ENCODE peak calls at places on chromosomes 6 and 20, in five cellular contexts. X is HepG2, V is GM12891, U is SK-N-SH, W is GM12878. C is an unnamed sample.

GRCh38 chr6:125245523-125246264 is 56.1 kb downstream of the HDDC2 start:
- DNase-seq in X (no peak), V (no peak), U (no peak), W (no peak), C (no peak)

GRCh38 chr6:169159331-169159730 is 94.3 kb downstream of the THBS2 start:
- DNase-seq in X (no peak), V (no peak), U (no peak), W (no peak), C (no peak)

GRCh38 chr6:3885262-3886036 is 36.3 kb downstream of the FAM50B start:
- DNase-seq in X (peak; percentile 69), V (no peak), U (no peak), W (no peak), C (no peak)

GRCh38 chr20:60024801-60025200 is 66.6 kb downstream of the CDH26 start:
- DNase-seq in X (no peak), V (no peak), U (no peak), W (no peak), C (no peak)

GRCh38 chr20:60242836-60243520 is 284.8 kb downstream of the CDH26 start:
- DNase-seq in X (no peak), V (no peak), U (no peak), W (no peak), C (no peak)

GRCh38 chr20:63856111-63856511 is 5.2 kb upstream of the ABHD16B start:
- DNase-seq in X (no peak), V (no peak), U (no peak), W (no peak), C (no peak)

GRCh38 chr6:4781967-4782537 is 5.8 kb downstream of the CDYL start:
- DNase-seq in X (no peak), V (no peak), U (no peak), W (no peak), C (no peak)

GRCh38 chr20:23363257-23363649 is 1.3 kb downstream of the GZF1 start:
- DNase-seq in X (no peak), V (no peak), U (no peak), W (no peak), C (no peak)

GRCh38 chr6:54810182-54810581 is 36.4 kb upstream of the FAM83B start:
- DNase-seq in X (no peak), V (no peak), U (no peak), W (no peak), C (no peak)

GRCh38 chr6:51934098-51934497 is 153.3 kb downstream of the PKHD1 start:
- DNase-seq in X (peak; percentile 24), V (no peak), U (peak; percentile 14), W (no peak), C (no peak)

GRCh38 chr20:41347523-41348429 is 7.2 kb downstream of the LPIN3 start:
- DNase-seq in X (no peak), V (no peak), U (no peak), W (no peak), C (peak; percentile 16)

GRCh38 chr6:3915076-3915791 is 66.1 kb downstream of the FAM50B start:
- DNase-seq in X (no peak), V (no peak), U (no peak), W (peak; percentile 24), C (no peak)

GRCh38 chr6:45757443-45758121 is 258.1 kb downstream of the CLIC5 start:
- DNase-seq in X (no peak), V (no peak), U (no peak), W (no peak), C (no peak)

GRCh38 chr6:87029711-87030314 is 65.1 kb downstream of the CGA start:
- DNase-seq in X (peak; percentile 16), V (no peak), U (peak; percentile 51), W (no peak), C (no peak)

GRCh38 chr20:51420111-51420510 is 122.4 kb downstream of the NFATC2 start:
- DNase-seq in X (no peak), V (no peak), U (no peak), W (no peak), C (no peak)

GRCh38 chr6:113825776-113826175 is 31.4 kb upstream of the MARCKS start:
- DNase-seq in X (no peak), V (no peak), U (peak; percentile 11), W (no peak), C (no peak)

GRCh38 chr6:151881231-151881630 is 73.7 kb downstream of the ESR1 start:
- DNase-seq in X (no peak), V (no peak), U (no peak), W (no peak), C (no peak)
- TF ChIP-seq TAF1 in X (no peak), V (no peak), U (no peak), W (no peak), C (no peak)

GRCh38 chr20:7882076-7882475 is 58.2 kb downstream of the HAO1 start:
- DNase-seq in X (no peak), V (no peak), U (no peak), W (no peak), C (no peak)

GRCh38 chr20:7889736-7890135 is 50.5 kb downstream of the HAO1 start:
- DNase-seq in X (no peak), V (no peak), U (no peak), W (no peak), C (no peak)

GRCh38 chr20:7883309-7883708 is 56.9 kb downstream of the HAO1 start:
- DNase-seq in X (no peak), V (no peak), U (no peak), W (no peak), C (no peak)

GRCh38 chr20:7879883-7880282 is 60.4 kb downstream of the HAO1 start:
- DNase-seq in X (peak; percentile 31), V (no peak), U (no peak), W (no peak), C (no peak)

GRCh38 chr20:7883741-7884140 is 56.5 kb downstream of the HAO1 start:
- DNase-seq in X (no peak), V (no peak), U (no peak), W (no peak), C (no peak)
- TF ChIP-seq TAF1 in X (no peak), V (no peak), U (no peak), W (no peak), C (no peak)

DNA sequence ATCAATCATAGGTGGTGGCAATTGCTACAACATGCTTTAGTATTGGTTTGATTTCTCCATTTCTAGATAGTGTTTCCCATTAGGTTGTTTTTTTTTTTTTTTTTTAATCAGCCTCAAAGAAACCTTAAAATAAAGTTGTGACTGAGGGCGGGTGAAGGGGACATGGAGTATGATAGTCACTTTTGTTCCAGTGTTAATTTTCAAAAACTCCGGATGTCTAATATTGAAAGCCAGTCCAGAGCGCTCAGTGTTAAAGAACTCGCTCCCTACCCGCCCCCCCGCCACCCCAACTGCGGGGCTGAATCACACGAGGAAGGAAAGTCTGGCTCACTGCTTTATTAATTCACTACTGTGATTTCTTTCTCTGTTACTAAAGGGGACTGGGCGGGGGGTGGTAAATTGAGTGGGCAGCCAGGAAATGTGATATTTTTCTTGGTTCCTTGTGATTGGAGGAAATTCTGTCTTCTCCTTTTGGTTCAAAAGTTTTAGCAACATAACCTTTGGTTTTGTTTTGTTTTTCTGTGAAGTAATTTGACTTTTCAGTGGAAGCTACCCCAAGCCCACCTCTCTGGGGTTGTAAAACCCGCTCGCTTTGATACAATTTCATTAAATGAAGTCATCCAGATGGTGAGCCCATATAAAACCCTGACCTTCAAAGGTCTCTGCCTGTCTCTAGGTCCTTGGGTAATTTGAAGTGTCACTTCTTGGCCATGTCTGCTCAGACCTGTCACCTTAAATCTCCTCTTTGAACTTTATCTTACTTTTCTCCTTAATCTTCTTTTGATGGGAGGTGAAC is 38.0 kb downstream of the TNFAIP3 start:
- DNase-seq in X (no peak), V (no peak), U (no peak), W (no peak), C (no peak)
- TF ChIP-seq TAF1 in X (no peak), V (no peak), U (no peak), W (no peak), C (no peak)

DNA sequence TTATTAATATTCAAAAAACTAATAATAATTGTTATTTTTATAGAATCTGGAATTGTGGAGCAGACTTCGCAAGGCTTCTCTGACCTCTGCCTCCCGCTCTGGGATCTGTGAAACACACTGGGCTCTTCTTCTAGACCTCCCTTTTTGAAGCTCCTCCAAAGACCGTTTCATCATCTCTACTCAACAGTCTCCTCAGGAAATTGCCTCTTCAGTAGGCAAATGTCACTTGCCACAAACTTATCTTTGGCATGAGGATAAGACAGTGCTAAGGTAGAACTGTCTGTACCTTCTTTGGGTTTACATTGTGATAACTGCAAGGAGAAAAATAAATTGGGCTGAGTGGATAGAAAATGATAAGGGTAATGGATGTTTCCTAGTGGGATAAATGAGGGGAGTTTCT is 2.3 kb upstream of the MAS1L start:
- DNase-seq in X (no peak), V (no peak), U (no peak), W (no peak), C (no peak)
- TF ChIP-seq TAF1 in X (no peak), V (no peak), U (no peak), W (no peak), C (no peak)

C was measured in GM12892.